ENCODE peak calls at places on chromosomes 5 and 9, in four cellular contexts. Q, P, S and J are unnamed samples.

GRCh38 chr5:133714161-133714915 is 102.0 kb upstream of the FSTL4 start:
- DNase-seq in Q (no peak), P (no peak), S (no peak), J (no peak)

GRCh38 chr5:54275361-54275760 is 35.0 kb downstream of the ARL15 start:
- DNase-seq in Q (no peak), P (no peak), S (no peak), J (no peak)

GRCh38 chr5:107553063-107553676 is 117.6 kb downstream of the EFNA5 start:
- DNase-seq in Q (no peak), P (peak), S (no peak), J (no peak)

GRCh38 chr5:66742083-66742895 is 146.1 kb downstream of the MAST4 start:
- DNase-seq in Q (peak), P (peak), S (peak), J (no peak)

GRCh38 chr9:14346301-14346721 is 32.4 kb upstream of the NFIB start:
- DNase-seq in Q (peak), P (no peak), S (no peak), J (no peak)

GRCh38 chr5:94017579-94017978 is 276.2 kb upstream of the POU5F2 start:
- DNase-seq in Q (no peak), P (no peak), S (no peak), J (peak)

GRCh38 chr9:81563739-81564138 is 125.6 kb downstream of the TLE1 start:
- DNase-seq in Q (no peak), P (no peak), S (no peak), J (no peak)

GRCh38 chr5:74040065-74040551 is 414.1 kb downstream of the ARHGEF28 start:
- DNase-seq in Q (no peak), P (peak), S (no peak), J (peak)

GRCh38 chr5:36530249-36530648 is 76.2 kb upstream of the SLC1A3 start:
- DNase-seq in Q (no peak), P (no peak), S (no peak), J (no peak)

GRCh38 chr5:62779010-62779422 is 200.4 kb downstream of the LRRC70 start:
- DNase-seq in Q (peak), P (peak), S (peak), J (peak)

GRCh38 chr5:118029807-118030206 is 958.5 kb downstream of the DTWD2 start:
- DNase-seq in Q (no peak), P (no peak), S (no peak), J (no peak)

GRCh38 chr9:72931437-72931836 is 21.4 kb downstream of the ALDH1A1 start:
- DNase-seq in Q (no peak), P (no peak), S (no peak), J (no peak)

GRCh38 chr5:149439899-149440655 is 61.0 kb upstream of the IL17B start:
- DNase-seq in Q (no peak), P (peak), S (peak), J (peak)

GRCh38 chr9:130426467-130426773 is 18.3 kb upstream of the ASS1 start:
- DNase-seq in Q (no peak), P (no peak), S (no peak), J (no peak)

GRCh38 chr5:172712610-172713009 is 58.4 kb downstream of the DUSP1 start:
- DNase-seq in Q (no peak), P (no peak), S (no peak), J (no peak)

GRCh38 chr5:60374409-60374808 is 325.6 kb downstream of the DEPDC1B start:
- DNase-seq in Q (no peak), P (no peak), S (no peak), J (no peak)

GRCh38 chr9:14846871-14847311 is 63.3 kb downstream of the FREM1 start:
- DNase-seq in Q (peak), P (peak), S (peak), J (peak)